ENCODE peak calls at places on chromosomes 6 and 20, in nine cellular contexts. One of them, this sample, is unnamed.

GRCh38 chr6:26234421-26235239 is 130.4 kb upstream of the BTN3A2 start:
- DNase-seq in hippocampal formation: peak
- DNase-seq in memory B cell: peak
- DNase-seq in sciatic nerve: no peak
- DNase-seq in omental fat pad: no peak
- DNase-seq in effector CD4-positive, alpha-beta T cell: peak
- DNase-seq in kidney glomerular epithelial cell: peak
- DNase-seq in heart left ventricle: no peak
- DNase-seq in T-helper 9 cell: peak
- DNase-seq in this sample: peak

GRCh38 chr6:84224251-84224650 is 3.2 kb downstream of the CEP162 start:
- DNase-seq in kidney glomerular epithelial cell: no peak
- DNase-seq in effector CD4-positive, alpha-beta T cell: no peak
- DNase-seq in memory B cell: no peak
- DNase-seq in heart left ventricle: no peak
- DNase-seq in T-helper 9 cell: no peak
- DNase-seq in sciatic nerve: no peak
- DNase-seq in omental fat pad: no peak
- DNase-seq in hippocampal formation: no peak
- DNase-seq in this sample: no peak

GRCh38 chr6:142421285-142422202 is 119.7 kb downstream of the ADGRG6 start:
- DNase-seq in omental fat pad: no peak
- DNase-seq in T-helper 9 cell: no peak
- DNase-seq in heart left ventricle: no peak
- DNase-seq in sciatic nerve: no peak
- DNase-seq in kidney glomerular epithelial cell: no peak
- DNase-seq in effector CD4-positive, alpha-beta T cell: no peak
- DNase-seq in memory B cell: no peak
- DNase-seq in hippocampal formation: no peak
- DNase-seq in this sample: no peak

GRCh38 chr6:16564430-16564829 is 196.8 kb downstream of the ATXN1 start:
- DNase-seq in sciatic nerve: no peak
- DNase-seq in hippocampal formation: no peak
- DNase-seq in effector CD4-positive, alpha-beta T cell: no peak
- DNase-seq in memory B cell: no peak
- DNase-seq in T-helper 9 cell: no peak
- DNase-seq in omental fat pad: no peak
- DNase-seq in kidney glomerular epithelial cell: no peak
- DNase-seq in heart left ventricle: no peak
- DNase-seq in this sample: peak

GRCh38 chr6:146850238-146850896 is 251.6 kb downstream of the ADGB start:
- DNase-seq in T-helper 9 cell: no peak
- DNase-seq in sciatic nerve: no peak
- DNase-seq in hippocampal formation: no peak
- DNase-seq in omental fat pad: no peak
- DNase-seq in memory B cell: no peak
- DNase-seq in kidney glomerular epithelial cell: peak
- DNase-seq in heart left ventricle: no peak
- DNase-seq in effector CD4-positive, alpha-beta T cell: no peak
- DNase-seq in this sample: peak

GRCh38 chr20:47854687-47855212 is 69.5 kb upstream of the SULF2 start:
- DNase-seq in effector CD4-positive, alpha-beta T cell: no peak
- DNase-seq in sciatic nerve: no peak
- DNase-seq in kidney glomerular epithelial cell: peak
- DNase-seq in memory B cell: no peak
- DNase-seq in hippocampal formation: no peak
- DNase-seq in omental fat pad: no peak
- DNase-seq in heart left ventricle: no peak
- DNase-seq in T-helper 9 cell: no peak
- DNase-seq in this sample: peak

GRCh38 chr6:69084746-69085335 is 449.8 kb downstream of the ADGRB3 start:
- DNase-seq in kidney glomerular epithelial cell: peak
- DNase-seq in sciatic nerve: no peak
- DNase-seq in omental fat pad: no peak
- DNase-seq in heart left ventricle: no peak
- DNase-seq in effector CD4-positive, alpha-beta T cell: no peak
- DNase-seq in T-helper 9 cell: no peak
- DNase-seq in hippocampal formation: no peak
- DNase-seq in memory B cell: no peak
- DNase-seq in this sample: no peak

GRCh38 chr6:139368661-139369060 is 5.8 kb downstream of the CITED2 start:
- DNase-seq in omental fat pad: no peak
- DNase-seq in sciatic nerve: no peak
- DNase-seq in effector CD4-positive, alpha-beta T cell: no peak
- DNase-seq in T-helper 9 cell: no peak
- DNase-seq in hippocampal formation: no peak
- DNase-seq in kidney glomerular epithelial cell: no peak
- DNase-seq in memory B cell: no peak
- DNase-seq in heart left ventricle: no peak
- DNase-seq in this sample: no peak

GRCh38 chr6:22087960-22088716 is 208.7 kb downstream of the PRL start:
- DNase-seq in T-helper 9 cell: no peak
- DNase-seq in hippocampal formation: no peak
- DNase-seq in memory B cell: no peak
- DNase-seq in effector CD4-positive, alpha-beta T cell: no peak
- DNase-seq in heart left ventricle: no peak
- DNase-seq in kidney glomerular epithelial cell: no peak
- DNase-seq in omental fat pad: no peak
- DNase-seq in sciatic nerve: no peak
- DNase-seq in this sample: no peak

GRCh38 chr20:18679020-18679419 is 91.2 kb downstream of the DTD1 start:
- DNase-seq in memory B cell: peak
- DNase-seq in heart left ventricle: no peak
- DNase-seq in kidney glomerular epithelial cell: no peak
- DNase-seq in effector CD4-positive, alpha-beta T cell: no peak
- DNase-seq in hippocampal formation: peak
- DNase-seq in T-helper 9 cell: no peak
- DNase-seq in sciatic nerve: no peak
- DNase-seq in omental fat pad: no peak
- DNase-seq in this sample: peak

GRCh38 chr20:63742381-63743024 is 2.9 kb downstream of the SLC2A4RG start:
- DNase-seq in kidney glomerular epithelial cell: no peak
- DNase-seq in T-helper 9 cell: no peak
- DNase-seq in sciatic nerve: peak
- DNase-seq in effector CD4-positive, alpha-beta T cell: no peak
- DNase-seq in omental fat pad: no peak
- DNase-seq in heart left ventricle: no peak
- DNase-seq in memory B cell: no peak
- DNase-seq in hippocampal formation: no peak
- DNase-seq in this sample: no peak

This sample was measured in mesenchymal stem cell.